ENCODE peak calls at places on chromosomes 6 and 20, in nine cellular contexts. One of them, this sample, is unnamed.

GRCh38 chr6:24569811-24570210 is 75.0 kb downstream of the ALDH5A1 start:
- DNase-seq in posterior cingulate gyrus: no peak
- DNase-seq in GM03348: no peak
- DNase-seq in GM04504: no peak
- DNase-seq in fibroblast of mammary gland: no peak
- DNase-seq in NCI-H1092 treated with DMSO at 0.1 percent for 48 hours: no peak
- DNase-seq in NCI-H226: no peak
- DNase-seq in central memory CD8-positive, alpha-beta T cell: no peak
- DNase-seq in transverse colon: no peak
- DNase-seq in this sample: no peak

GRCh38 chr20:48668451-48668946 is 159.3 kb downstream of the PREX1 start:
- DNase-seq in GM04504: no peak
- DNase-seq in GM03348: no peak
- DNase-seq in fibroblast of mammary gland: no peak
- DNase-seq in NCI-H1092 treated with DMSO at 0.1 percent for 48 hours: no peak
- DNase-seq in posterior cingulate gyrus: peak
- DNase-seq in NCI-H226: peak
- DNase-seq in central memory CD8-positive, alpha-beta T cell: no peak
- DNase-seq in transverse colon: no peak
- DNase-seq in this sample: no peak

GRCh38 chr20:48214601-48215000 is 429.3 kb upstream of the SULF2 start:
- DNase-seq in posterior cingulate gyrus: no peak
- DNase-seq in central memory CD8-positive, alpha-beta T cell: no peak
- DNase-seq in fibroblast of mammary gland: no peak
- DNase-seq in GM03348: no peak
- DNase-seq in transverse colon: no peak
- DNase-seq in GM04504: no peak
- DNase-seq in NCI-H1092 treated with DMSO at 0.1 percent for 48 hours: no peak
- DNase-seq in NCI-H226: no peak
- DNase-seq in this sample: no peak

GRCh38 chr20:42255820-42256219 is 637.6 kb upstream of the CHD6 start:
- DNase-seq in GM03348: no peak
- DNase-seq in transverse colon: no peak
- DNase-seq in central memory CD8-positive, alpha-beta T cell: no peak
- DNase-seq in NCI-H226: no peak
- DNase-seq in posterior cingulate gyrus: no peak
- DNase-seq in NCI-H1092 treated with DMSO at 0.1 percent for 48 hours: no peak
- DNase-seq in GM04504: no peak
- DNase-seq in fibroblast of mammary gland: no peak
- DNase-seq in this sample: no peak

GRCh38 chr6:31053873-31054272 is 43.6 kb downstream of the MUC22 start:
- DNase-seq in NCI-H226: no peak
- DNase-seq in GM04504: no peak
- DNase-seq in fibroblast of mammary gland: no peak
- DNase-seq in transverse colon: no peak
- DNase-seq in posterior cingulate gyrus: no peak
- DNase-seq in NCI-H1092 treated with DMSO at 0.1 percent for 48 hours: peak
- DNase-seq in GM03348: no peak
- DNase-seq in central memory CD8-positive, alpha-beta T cell: no peak
- DNase-seq in this sample: no peak

GRCh38 chr6:15522026-15522425 is 140.8 kb downstream of the DTNBP1 start:
- DNase-seq in transverse colon: no peak
- DNase-seq in posterior cingulate gyrus: no peak
- DNase-seq in NCI-H226: no peak
- DNase-seq in GM04504: no peak
- DNase-seq in NCI-H1092 treated with DMSO at 0.1 percent for 48 hours: no peak
- DNase-seq in GM03348: no peak
- DNase-seq in fibroblast of mammary gland: no peak
- DNase-seq in central memory CD8-positive, alpha-beta T cell: no peak
- DNase-seq in this sample: no peak

GRCh38 chr20:47278907-47279348 is 77.6 kb downstream of the ZMYND8 start:
- DNase-seq in NCI-H1092 treated with DMSO at 0.1 percent for 48 hours: no peak
- DNase-seq in GM03348: no peak
- DNase-seq in GM04504: no peak
- DNase-seq in posterior cingulate gyrus: no peak
- DNase-seq in transverse colon: no peak
- DNase-seq in fibroblast of mammary gland: peak
- DNase-seq in NCI-H226: peak
- DNase-seq in central memory CD8-positive, alpha-beta T cell: no peak
- DNase-seq in this sample: no peak

GRCh38 chr6:138410048-138410735 is 6.2 kb downstream of the HEBP2 start:
- DNase-seq in transverse colon: no peak
- DNase-seq in GM04504: peak
- DNase-seq in posterior cingulate gyrus: no peak
- DNase-seq in NCI-H226: peak
- DNase-seq in NCI-H1092 treated with DMSO at 0.1 percent for 48 hours: no peak
- DNase-seq in GM03348: no peak
- DNase-seq in central memory CD8-positive, alpha-beta T cell: no peak
- DNase-seq in fibroblast of mammary gland: peak
- DNase-seq in this sample: no peak

GRCh38 chr6:3001773-3002293 is 2.1 kb downstream of the NQO2 start:
- DNase-seq in GM04504: peak
- DNase-seq in central memory CD8-positive, alpha-beta T cell: no peak
- DNase-seq in GM03348: peak
- DNase-seq in fibroblast of mammary gland: peak
- DNase-seq in posterior cingulate gyrus: no peak
- DNase-seq in NCI-H226: peak
- DNase-seq in NCI-H1092 treated with DMSO at 0.1 percent for 48 hours: no peak
- DNase-seq in transverse colon: no peak
- DNase-seq in this sample: peak

GRCh38 chr6:129692467-129692866 is 17.5 kb downstream of the ARHGAP18 start:
- DNase-seq in NCI-H226: no peak
- DNase-seq in posterior cingulate gyrus: no peak
- DNase-seq in NCI-H1092 treated with DMSO at 0.1 percent for 48 hours: no peak
- DNase-seq in transverse colon: no peak
- DNase-seq in fibroblast of mammary gland: no peak
- DNase-seq in central memory CD8-positive, alpha-beta T cell: no peak
- DNase-seq in GM04504: no peak
- DNase-seq in GM03348: no peak
- DNase-seq in this sample: no peak

GRCh38 chr6:158548418-158549161 is 11.3 kb upstream of the TMEM181 start:
- DNase-seq in GM04504: no peak
- DNase-seq in GM03348: no peak
- DNase-seq in fibroblast of mammary gland: no peak
- DNase-seq in posterior cingulate gyrus: no peak
- DNase-seq in central memory CD8-positive, alpha-beta T cell: no peak
- DNase-seq in NCI-H226: no peak
- DNase-seq in transverse colon: no peak
- DNase-seq in NCI-H1092 treated with DMSO at 0.1 percent for 48 hours: peak
- DNase-seq in this sample: no peak

GRCh38 chr20:13338097-13338661 is 117.1 kb downstream of the ISM1 start:
- DNase-seq in NCI-H226: no peak
- DNase-seq in central memory CD8-positive, alpha-beta T cell: no peak
- DNase-seq in GM03348: no peak
- DNase-seq in transverse colon: no peak
- DNase-seq in fibroblast of mammary gland: no peak
- DNase-seq in NCI-H1092 treated with DMSO at 0.1 percent for 48 hours: no peak
- DNase-seq in posterior cingulate gyrus: no peak
- DNase-seq in GM04504: no peak
- DNase-seq in this sample: no peak

GRCh38 chr6:88586371-88587157 is 376.9 kb downstream of the RNGTT start:
- DNase-seq in posterior cingulate gyrus: peak
- DNase-seq in transverse colon: no peak
- DNase-seq in GM03348: peak
- DNase-seq in central memory CD8-positive, alpha-beta T cell: no peak
- DNase-seq in GM04504: no peak
- DNase-seq in NCI-H1092 treated with DMSO at 0.1 percent for 48 hours: no peak
- DNase-seq in fibroblast of mammary gland: peak
- DNase-seq in NCI-H226: no peak
- DNase-seq in this sample: no peak

GRCh38 chr6:152355166-152355565 is 282.0 kb downstream of the SYNE1 start:
- DNase-seq in transverse colon: no peak
- DNase-seq in central memory CD8-positive, alpha-beta T cell: no peak
- DNase-seq in fibroblast of mammary gland: no peak
- DNase-seq in GM04504: no peak
- DNase-seq in GM03348: no peak
- DNase-seq in NCI-H226: no peak
- DNase-seq in posterior cingulate gyrus: no peak
- DNase-seq in NCI-H1092 treated with DMSO at 0.1 percent for 48 hours: no peak
- DNase-seq in this sample: no peak

GRCh38 chr6:89022747-89023289 is 57.7 kb upstream of the PNRC1 start:
- DNase-seq in central memory CD8-positive, alpha-beta T cell: no peak
- DNase-seq in NCI-H226: peak
- DNase-seq in GM04504: peak
- DNase-seq in GM03348: peak
- DNase-seq in NCI-H1092 treated with DMSO at 0.1 percent for 48 hours: no peak
- DNase-seq in fibroblast of mammary gland: peak
- DNase-seq in posterior cingulate gyrus: no peak
- DNase-seq in transverse colon: no peak
- DNase-seq in this sample: no peak

GRCh38 chr20:6287471-6287870 is 164.6 kb upstream of the FERMT1 start:
- DNase-seq in central memory CD8-positive, alpha-beta T cell: no peak
- DNase-seq in NCI-H226: no peak
- DNase-seq in GM03348: no peak
- DNase-seq in GM04504: no peak
- DNase-seq in fibroblast of mammary gland: no peak
- DNase-seq in NCI-H1092 treated with DMSO at 0.1 percent for 48 hours: no peak
- DNase-seq in posterior cingulate gyrus: no peak
- DNase-seq in transverse colon: no peak
- DNase-seq in this sample: no peak

GRCh38 chr6:1477432-1478090 is 88.2 kb downstream of the FOXF2 start:
- DNase-seq in GM03348: no peak
- DNase-seq in fibroblast of mammary gland: peak
- DNase-seq in posterior cingulate gyrus: no peak
- DNase-seq in central memory CD8-positive, alpha-beta T cell: no peak
- DNase-seq in NCI-H1092 treated with DMSO at 0.1 percent for 48 hours: no peak
- DNase-seq in transverse colon: no peak
- DNase-seq in GM04504: no peak
- DNase-seq in NCI-H226: peak
- DNase-seq in this sample: no peak

GRCh38 chr20:34977365-34978091 is 21.9 kb downstream of the MYH7B start:
- DNase-seq in central memory CD8-positive, alpha-beta T cell: no peak
- DNase-seq in GM03348: no peak
- DNase-seq in NCI-H226: no peak
- DNase-seq in NCI-H1092 treated with DMSO at 0.1 percent for 48 hours: no peak
- DNase-seq in GM04504: no peak
- DNase-seq in transverse colon: no peak
- DNase-seq in fibroblast of mammary gland: no peak
- DNase-seq in posterior cingulate gyrus: no peak
- DNase-seq in this sample: no peak

GRCh38 chr6:100573169-100573568 is 108.4 kb upstream of the SIM1 start:
- DNase-seq in fibroblast of mammary gland: peak
- DNase-seq in posterior cingulate gyrus: no peak
- DNase-seq in central memory CD8-positive, alpha-beta T cell: no peak
- DNase-seq in GM03348: peak
- DNase-seq in GM04504: no peak
- DNase-seq in NCI-H226: peak
- DNase-seq in NCI-H1092 treated with DMSO at 0.1 percent for 48 hours: peak
- DNase-seq in transverse colon: no peak
- DNase-seq in this sample: no peak

GRCh38 chr6:113203135-113203534 is 654.0 kb upstream of the MARCKS start:
- DNase-seq in NCI-H226: no peak
- DNase-seq in GM03348: no peak
- DNase-seq in central memory CD8-positive, alpha-beta T cell: no peak
- DNase-seq in fibroblast of mammary gland: no peak
- DNase-seq in NCI-H1092 treated with DMSO at 0.1 percent for 48 hours: no peak
- DNase-seq in GM04504: no peak
- DNase-seq in posterior cingulate gyrus: no peak
- DNase-seq in transverse colon: no peak
- DNase-seq in this sample: no peak

GRCh38 chr6:137217801-137218472 is 1.2 kb downstream of the IFNGR1 start:
- DNase-seq in NCI-H1092 treated with DMSO at 0.1 percent for 48 hours: peak
- DNase-seq in transverse colon: peak
- DNase-seq in fibroblast of mammary gland: peak
- DNase-seq in posterior cingulate gyrus: no peak
- DNase-seq in central memory CD8-positive, alpha-beta T cell: no peak
- DNase-seq in GM04504: no peak
- DNase-seq in NCI-H226: no peak
- DNase-seq in GM03348: peak
- DNase-seq in this sample: peak

GRCh38 chr6:169415179-169415578 is 161.5 kb upstream of the THBS2 start:
- DNase-seq in GM03348: no peak
- DNase-seq in posterior cingulate gyrus: no peak
- DNase-seq in central memory CD8-positive, alpha-beta T cell: no peak
- DNase-seq in NCI-H226: no peak
- DNase-seq in GM04504: no peak
- DNase-seq in NCI-H1092 treated with DMSO at 0.1 percent for 48 hours: no peak
- DNase-seq in fibroblast of mammary gland: peak
- DNase-seq in transverse colon: no peak
- DNase-seq in this sample: no peak

GRCh38 chr20:64038579-64039292 is 2.8 kb downstream of the C20orf204 start:
- DNase-seq in NCI-H1092 treated with DMSO at 0.1 percent for 48 hours: peak
- DNase-seq in transverse colon: peak
- DNase-seq in GM04504: peak
- DNase-seq in GM03348: peak
- DNase-seq in NCI-H226: peak
- DNase-seq in fibroblast of mammary gland: peak
- DNase-seq in posterior cingulate gyrus: peak
- DNase-seq in central memory CD8-positive, alpha-beta T cell: peak
- DNase-seq in this sample: peak

GRCh38 chr20:10611357-10611756 is 62.4 kb downstream of the JAG1 start:
- DNase-seq in GM04504: no peak
- DNase-seq in NCI-H226: no peak
- DNase-seq in central memory CD8-positive, alpha-beta T cell: no peak
- DNase-seq in fibroblast of mammary gland: peak
- DNase-seq in GM03348: peak
- DNase-seq in transverse colon: peak
- DNase-seq in posterior cingulate gyrus: peak
- DNase-seq in NCI-H1092 treated with DMSO at 0.1 percent for 48 hours: no peak
- DNase-seq in this sample: no peak

GRCh38 chr20:63854766-63855362 is 6.4 kb upstream of the ABHD16B start:
- DNase-seq in posterior cingulate gyrus: no peak
- DNase-seq in NCI-H1092 treated with DMSO at 0.1 percent for 48 hours: no peak
- DNase-seq in transverse colon: no peak
- DNase-seq in central memory CD8-positive, alpha-beta T cell: no peak
- DNase-seq in NCI-H226: no peak
- DNase-seq in GM04504: no peak
- DNase-seq in fibroblast of mammary gland: no peak
- DNase-seq in GM03348: no peak
- DNase-seq in this sample: no peak

GRCh38 chr6:35048031-35048613 is 93.0 kb downstream of the TCP11 start:
- DNase-seq in central memory CD8-positive, alpha-beta T cell: no peak
- DNase-seq in GM03348: no peak
- DNase-seq in NCI-H226: no peak
- DNase-seq in posterior cingulate gyrus: peak
- DNase-seq in fibroblast of mammary gland: no peak
- DNase-seq in transverse colon: no peak
- DNase-seq in NCI-H1092 treated with DMSO at 0.1 percent for 48 hours: no peak
- DNase-seq in GM04504: no peak
- DNase-seq in this sample: no peak

GRCh38 chr6:116948535-116949304 is 71.7 kb downstream of the RFX6 start:
- DNase-seq in posterior cingulate gyrus: no peak
- DNase-seq in central memory CD8-positive, alpha-beta T cell: no peak
- DNase-seq in NCI-H226: no peak
- DNase-seq in transverse colon: no peak
- DNase-seq in NCI-H1092 treated with DMSO at 0.1 percent for 48 hours: no peak
- DNase-seq in GM03348: no peak
- DNase-seq in GM04504: no peak
- DNase-seq in fibroblast of mammary gland: no peak
- DNase-seq in this sample: no peak

GRCh38 chr6:138667408-138667807 is 106.2 kb upstream of the CCDC28A start:
- DNase-seq in NCI-H1092 treated with DMSO at 0.1 percent for 48 hours: no peak
- DNase-seq in NCI-H226: no peak
- DNase-seq in GM03348: no peak
- DNase-seq in transverse colon: no peak
- DNase-seq in GM04504: no peak
- DNase-seq in fibroblast of mammary gland: no peak
- DNase-seq in central memory CD8-positive, alpha-beta T cell: no peak
- DNase-seq in posterior cingulate gyrus: no peak
- DNase-seq in this sample: no peak

GRCh38 chr6:51016489-51016888 is 197.8 kb downstream of the TFAP2B start:
- DNase-seq in posterior cingulate gyrus: no peak
- DNase-seq in central memory CD8-positive, alpha-beta T cell: no peak
- DNase-seq in GM04504: no peak
- DNase-seq in transverse colon: no peak
- DNase-seq in NCI-H226: no peak
- DNase-seq in GM03348: no peak
- DNase-seq in fibroblast of mammary gland: no peak
- DNase-seq in NCI-H1092 treated with DMSO at 0.1 percent for 48 hours: no peak
- DNase-seq in this sample: no peak

GRCh38 chr20:34195355-34195754 is 45.9 kb upstream of the ASIP start:
- DNase-seq in NCI-H226: no peak
- DNase-seq in NCI-H1092 treated with DMSO at 0.1 percent for 48 hours: no peak
- DNase-seq in central memory CD8-positive, alpha-beta T cell: no peak
- DNase-seq in posterior cingulate gyrus: no peak
- DNase-seq in transverse colon: no peak
- DNase-seq in GM04504: no peak
- DNase-seq in fibroblast of mammary gland: no peak
- DNase-seq in GM03348: no peak
- DNase-seq in this sample: no peak

GRCh38 chr6:91754691-91755090 is 1167.8 kb upstream of the MAP3K7 start:
- DNase-seq in NCI-H1092 treated with DMSO at 0.1 percent for 48 hours: no peak
- DNase-seq in posterior cingulate gyrus: no peak
- DNase-seq in NCI-H226: no peak
- DNase-seq in transverse colon: no peak
- DNase-seq in GM03348: no peak
- DNase-seq in fibroblast of mammary gland: no peak
- DNase-seq in GM04504: no peak
- DNase-seq in central memory CD8-positive, alpha-beta T cell: no peak
- DNase-seq in this sample: no peak